ENCODE peak calls at places on chromosomes 2 and 18, in six cellular contexts. A is pancreas; F is activated CD8-positive, alpha-beta memory T cell treated with anti-CD3 and anti-CD28 coated beads, Interleukin-2, amount 10 ng/mL, durations not matched to agents 7 days and 5 days; W is omental fat pad; D is CD8-positive, alpha-beta T cell; P is CD4-positive, alpha-beta T cell. B is an unnamed sample.

GRCh38 chr2:116319001-116319400 is 1495.5 kb upstream of the DDX18 start:
- ATAC-seq in W (no peak), A (no peak), F (no peak), D (no peak), P (no peak), B (no peak)

GRCh38 chr2:8324164-8324848 is 357.6 kb upstream of the ID2 start:
- ATAC-seq in F (peak; percentile 30), A (no peak), D (no peak), W (no peak), P (no peak), B (no peak)

GRCh38 chr2:27724905-27725693 is 46.4 kb upstream of the MRPL33 start:
- ATAC-seq in D (no peak), F (no peak), W (no peak), A (no peak), P (no peak), B (no peak)

GRCh38 chr2:162012565-162012869 is 61.5 kb downstream of the DPP4 start:
- ATAC-seq in A (no peak), P (no peak), D (no peak), W (no peak), F (peak; percentile 41), B (peak; percentile 42)

GRCh38 chr2:208179028-208179609 is 10.7 kb downstream of the C2orf80 start:
- ATAC-seq in W (no peak), P (no peak), F (no peak), A (no peak), D (no peak), B (no peak)

GRCh38 chr2:96265349-96265839 is 403 bp downstream of the TMEM127 start:
- ATAC-seq in P (peak; percentile 13), W (peak; percentile 41), D (peak; percentile 13), A (peak; percentile 2), F (peak; percentile 9), B (peak; percentile 5)

GRCh38 chr2:171225302-171225980 is 64.7 kb upstream of the TLK1 start:
- ATAC-seq in A (no peak), W (no peak), P (no peak), F (no peak), D (no peak), B (peak; percentile 94)

GRCh38 chr18:77017355-77017754 is 115.2 kb downstream of the MBP start:
- ATAC-seq in D (no peak), W (no peak), P (no peak), F (no peak), A (no peak), B (no peak)

GRCh38 chr2:17976871-17977746 is 98.6 kb downstream of the KCNS3 start:
- ATAC-seq in F (no peak), W (no peak), D (no peak), A (no peak), P (no peak), B (no peak)

GRCh38 chr2:168167511-168168263 is 79.7 kb downstream of the STK39 start:
- ATAC-seq in D (no peak), W (no peak), F (no peak), A (no peak), P (no peak), B (no peak)

GRCh38 chr2:86793752-86794151 is 3.0 kb upstream of the CD8A start:
- ATAC-seq in A (no peak), P (no peak), D (peak; percentile 47), W (no peak), F (peak; percentile 12), B (no peak)

GRCh38 chr2:101864426-101864825 is 127.3 kb upstream of the IL1R2 start:
- ATAC-seq in D (no peak), F (no peak), P (no peak), W (no peak), A (no peak), B (no peak)

GRCh38 chr2:188050716-188051115 is 241.0 kb upstream of the GULP1 start:
- ATAC-seq in A (no peak), W (no peak), F (no peak), D (no peak), P (no peak), B (no peak)

GRCh38 chr2:230680463-230681195 is 32.0 kb upstream of the CAB39 start:
- ATAC-seq in W (no peak), A (no peak), F (no peak), P (no peak), D (no peak), B (peak; percentile 89)

GRCh38 chr2:6922201-6922656 is 5.0 kb downstream of the RNF144A start:
- ATAC-seq in D (peak; percentile 30), F (no peak), P (peak; percentile 63), W (no peak), A (no peak), B (no peak)

GRCh38 chr2:209644842-209645241 is 126.8 kb upstream of the UNC80 start:
- ATAC-seq in F (no peak), D (no peak), W (no peak), A (no peak), P (no peak), B (no peak)

GRCh38 chr18:31424383-31424988 is 23.1 kb upstream of the DSG3 start:
- ATAC-seq in F (no peak), W (peak; percentile 56), A (no peak), D (no peak), P (no peak), B (no peak)

GRCh38 chr2:66555076-66555475 is 120.2 kb downstream of the MEIS1 start:
- ATAC-seq in A (no peak), D (no peak), W (no peak), F (no peak), P (no peak), B (no peak)

B was measured in activated T-helper 17 cell treated with anti-CD3 and anti-CD28 coated beads, Interleukin-2, amount 50 U/mL, for 72 hours.